ENCODE peak calls at places on chromosomes 4 and X, in seven cellular contexts. X is mammary epithelial cell, C is Karpas-422, W is hepatocyte, Y is H1, V is OCI-LY7, F is IMR-90. M is an unnamed sample.

GRCh38 chr4:94032754-94033153 is 174.9 kb upstream of the SMARCAD1 start:
- DNase-seq in V (no peak), X (no peak), Y (peak; percentile 9), C (no peak), W (no peak), F (no peak), M (peak; percentile 46)

GRCh38 chr4:25984796-25985195 is 70.8 kb downstream of the SMIM20 start:
- DNase-seq in F (no peak), V (no peak), X (no peak), W (no peak), C (no peak), Y (no peak), M (no peak)

GRCh38 chr4:150348079-150348478 is 233.9 kb upstream of the MAB21L2 start:
- DNase-seq in Y (no peak), X (peak; percentile 74), V (no peak), F (peak; percentile 65), W (no peak), C (no peak), M (no peak)

GRCh38 chrX:13177921-13178320 is 133.5 kb upstream of the FAM9C start:
- DNase-seq in W (no peak), V (no peak), X (no peak), C (no peak), Y (no peak), F (no peak), M (no peak)

GRCh38 chrX:101450951-101451350 is 34.3 kb upstream of the ARMCX4 start:
- DNase-seq in Y (no peak), V (no peak), X (no peak), W (peak; percentile 29), C (no peak), F (peak; percentile 30), M (no peak)

GRCh38 chr4:185535818-185536729 is 767 bp upstream of the PDLIM3 start:
- DNase-seq in F (no peak), W (no peak), Y (no peak), C (no peak), X (peak; percentile 17), V (no peak), M (peak; percentile 33)

GRCh38 chrX:17654116-17654515 is 83.2 kb upstream of the SCML1 start:
- DNase-seq in W (no peak), Y (no peak), V (no peak), C (no peak), X (no peak), F (no peak), M (no peak)

GRCh38 chrX:107775734-107776511 is at the start of gene TSC22D3:
- DNase-seq in V (peak; percentile 38), W (peak; percentile 90), F (peak; percentile 33), C (peak; percentile 86), X (peak; percentile 74), Y (no peak), M (peak; percentile 73)

GRCh38 chrX:124086411-124086810 is 124.9 kb downstream of the STAG2 start:
- DNase-seq in W (no peak), C (no peak), V (no peak), X (no peak), F (no peak), Y (no peak), M (no peak)

GRCh38 chr4:78578674-78579430 is 27.3 kb downstream of the ANXA3 start:
- DNase-seq in V (no peak), Y (no peak), W (no peak), C (no peak), F (no peak), X (no peak), M (no peak)

GRCh38 chr4:75180217-75180616 is 247.3 kb downstream of the PARM1 start:
- DNase-seq in C (no peak), Y (no peak), V (no peak), F (no peak), X (no peak), W (no peak), M (no peak)

GRCh38 chrX:57528670-57529255 is 63.0 kb upstream of the ZXDB start:
- DNase-seq in C (peak; percentile 69), Y (no peak), W (peak; percentile 8), F (peak; percentile 1), V (peak; percentile 11), X (peak; percentile 9), M (no peak)

GRCh38 chrX:74419861-74420193 is 1.5 kb upstream of the SLC16A2 start:
- DNase-seq in Y (no peak), W (peak; percentile 37), X (peak; percentile 16), V (no peak), C (no peak), F (no peak), M (no peak)

GRCh38 chr4:7075962-7076693 is 8.3 kb upstream of the GRPEL1 start:
- DNase-seq in Y (no peak), X (no peak), F (no peak), V (no peak), C (no peak), W (no peak), M (peak; percentile 47)

GRCh38 chr4:86910369-86910768 is 18.1 kb upstream of the C4orf36 start:
- DNase-seq in X (no peak), C (no peak), F (no peak), W (no peak), Y (no peak), V (no peak), M (no peak)

GRCh38 chrX:47878198-47878597 is 41.5 kb downstream of the ZNF81 start:
- DNase-seq in C (no peak), Y (no peak), X (no peak), W (no peak), V (no peak), F (no peak), M (no peak)

GRCh38 chr4:151692443-151692782 is 68.4 kb downstream of the GATB start:
- DNase-seq in V (no peak), X (no peak), Y (no peak), W (no peak), F (no peak), C (no peak), M (no peak)

GRCh38 chrX:132615396-132616131 is 126.7 kb upstream of the MBNL3 start:
- DNase-seq in W (peak; percentile 70), V (peak; percentile 47), F (peak; percentile 12), C (peak; percentile 81), Y (peak; percentile 9), X (peak; percentile 37), M (no peak)

GRCh38 chr4:169156392-169156791 is 114.4 kb downstream of the SH3RF1 start:
- DNase-seq in W (no peak), V (no peak), X (no peak), C (no peak), Y (no peak), F (no peak), M (no peak)
- H3K4me1 ChIP-seq in W (peaks cover 29% of the 10 kb centered on the region), V (no peaks in the 10 kb centered on the region), X (peaks cover 23% of the 10 kb centered on the region), C (no peaks in the 10 kb centered on the region), Y (no peaks in the 10 kb centered on the region), F (peaks cover 29% of the 10 kb centered on the region), M (peaks cover 2% of the 10 kb centered on the region)

GRCh38 chr4:123345924-123346300 is 50.7 kb upstream of the SPRY1 start:
- DNase-seq in Y (no peak), F (no peak), W (no peak), X (no peak), C (no peak), V (no peak), M (no peak)

GRCh38 chr4:123342498-123342897 is 54.1 kb upstream of the SPRY1 start:
- DNase-seq in Y (no peak), C (no peak), W (no peak), X (no peak), V (no peak), F (no peak), M (no peak)

GRCh38 chr4:123345132-123345923 is 51.3 kb upstream of the SPRY1 start:
- DNase-seq in X (no peak), C (no peak), V (no peak), W (peak; percentile 11), Y (no peak), F (no peak), M (no peak)

GRCh38 chr4:123346330-123346940 is 50.2 kb upstream of the SPRY1 start:
- DNase-seq in C (no peak), Y (no peak), F (no peak), W (no peak), X (no peak), V (no peak), M (no peak)

GRCh38 chr4:123343400-123344060 is 53.1 kb upstream of the SPRY1 start:
- DNase-seq in C (no peak), V (no peak), F (no peak), Y (no peak), W (no peak), X (no peak), M (no peak)
- H3K36me3 ChIP-seq in C (no peaks in the 10 kb centered on the region), V (no peaks in the 10 kb centered on the region), F (no peaks in the 10 kb centered on the region), Y (no peaks in the 10 kb centered on the region), W (no peaks in the 10 kb centered on the region), X (no peaks in the 10 kb centered on the region), M (no peaks in the 10 kb centered on the region)

GRCh38 chrX:41095962-41096955 is 11.0 kb downstream of the USP9X start:
- DNase-seq in X (no peak), V (no peak), C (no peak), Y (no peak), F (no peak), W (no peak), M (no peak)
- H4K20me1 ChIP-seq in X (peaks cover 23% of the 10 kb centered on the region), V (peaks cover 13% of the 10 kb centered on the region), C (peaks cover 66% of the 10 kb centered on the region), Y (peaks cover 18% of the 10 kb centered on the region), F (peaks cover 98% of the 10 kb centered on the region), W (peaks cover 99% of the 10 kb centered on the region), M (peaks cover 99% of the 10 kb centered on the region)

GRCh38 chr4:139297001-139297410 is 4.3 kb upstream of the NAA15 start:
- DNase-seq in F (peak; percentile 54), Y (no peak), V (no peak), C (no peak), W (no peak), X (peak; percentile 92), M (no peak)

GRCh38 chr4:139301143-139301820 is at the start of gene NAA15:
- DNase-seq in W (peak; percentile 99), Y (peak; percentile 95), V (peak; percentile 99), C (peak; percentile 99), X (peak; percentile 97), F (peak; percentile 97), M (peak; percentile 97)

GRCh38 chr4:139299536-139299935 is 1.8 kb upstream of the NAA15 start:
- DNase-seq in Y (no peak), W (no peak), X (peak; percentile 53), C (no peak), V (no peak), F (peak; percentile 47), M (no peak)

GRCh38 chr4:139300431-139301142 is 718 bp upstream of the NAA15 start:
- DNase-seq in C (peak; percentile 69), W (peak; percentile 68), F (peak; percentile 72), V (peak; percentile 54), X (peak; percentile 68), Y (no peak), M (peak; percentile 38)

DNA sequence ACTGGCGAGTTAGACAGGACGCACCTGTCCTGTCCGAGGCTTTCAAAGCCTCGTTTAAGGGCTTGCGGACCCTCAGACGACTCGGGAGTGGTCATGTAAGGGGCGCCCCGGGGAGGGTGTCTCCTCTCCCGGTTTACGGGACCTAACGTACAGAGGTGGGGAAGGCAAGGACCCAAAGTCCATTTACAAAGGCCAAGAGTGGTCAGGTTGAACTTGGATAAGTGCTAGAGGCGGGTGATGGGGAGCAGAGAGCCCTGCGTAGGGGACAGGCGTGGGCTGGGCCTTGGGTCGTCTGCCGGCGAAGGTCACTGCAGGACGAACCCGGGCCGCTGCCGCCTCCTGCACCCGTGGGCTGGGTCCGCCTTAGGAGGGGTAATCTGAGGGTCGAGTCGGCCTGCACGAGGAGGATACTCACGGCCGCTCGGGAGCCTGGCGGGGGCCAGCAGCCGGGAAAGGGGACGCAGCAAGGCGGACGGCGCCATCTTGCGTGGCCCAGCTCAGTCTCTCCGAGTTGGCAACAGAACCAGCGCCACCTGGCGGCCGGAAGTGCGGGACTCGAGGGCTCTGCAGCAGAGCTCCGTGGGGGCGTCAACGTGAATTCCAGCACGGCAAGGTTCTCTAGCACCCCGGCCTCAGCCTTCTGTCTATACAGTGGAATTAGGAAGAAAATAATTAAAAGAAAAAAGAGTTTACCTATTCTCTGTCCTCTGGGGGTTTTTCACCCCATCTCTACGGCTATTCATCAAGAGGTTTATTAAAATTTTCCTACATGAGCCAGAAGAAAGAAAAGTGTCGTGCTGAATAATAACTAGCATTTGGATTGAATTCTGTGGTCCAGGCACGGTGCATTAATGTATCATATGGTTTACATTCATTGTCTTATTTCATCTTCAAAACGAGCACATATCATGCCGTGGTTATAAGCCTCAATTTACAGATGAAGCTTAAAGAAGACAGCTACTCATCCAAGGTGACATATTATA is 5.7 kb upstream of the NAA15 start:
- DNase-seq in Y (peak; percentile 79), C (peak; percentile 98), V (peak; percentile 97), W (peak; percentile 97), X (peak; percentile 84), F (peak; percentile 91), M (peak; percentile 91)
- H3K4me1 ChIP-seq in Y (peaks cover 2% of the 10 kb centered on the region), C (peaks cover 44% of the 10 kb centered on the region), V (peaks cover 32% of the 10 kb centered on the region), W (peaks cover 5% of the 10 kb centered on the region), X (peaks cover 26% of the 10 kb centered on the region), F (peaks cover 4% of the 10 kb centered on the region), M (peaks cover 16% of the 10 kb centered on the region)

M was measured in SK-N-SH.